ENCODE peak calls at places on chromosomes 4 and X, in four cellular contexts. P is activated T-cell treated with anti-CD3 and anti-CD28 coated beads for 1 hour; I is activated CD4-positive, alpha-beta T cell treated with anti-CD3 and anti-CD28 coated beads, Interleukin-2, amount 50 U/mL, for 24 hours; L is GM04503. M is an unnamed sample.

GRCh38 chr4:55318135-55318534 is 27.9 kb upstream of the SRD5A3 start:
- DNase-seq in P (no peak), I (no peak), L (no peak), M (no peak)

GRCh38 chr4:139455187-139455586 is 1.3 kb downstream of the RAB33B start:
- DNase-seq in P (no peak), I (no peak), L (no peak), M (no peak)

GRCh38 chrX:44244008-44244407 is 99.5 kb downstream of the EFHC2 start:
- DNase-seq in P (no peak), I (no peak), L (no peak), M (no peak)

GRCh38 chrX:135295238-135295943 is 13.9 kb upstream of the ETDC start:
- DNase-seq in P (peak; percentile 39), I (peak; percentile 32), L (no peak), M (peak; percentile 73)

GRCh38 chr4:112189754-112190153 is 41.8 kb upstream of the AP1AR start:
- DNase-seq in P (no peak), I (no peak), L (no peak), M (no peak)

GRCh38 chr4:55736605-55737183 is 82.9 kb upstream of the EXOC1L start:
- DNase-seq in P (no peak), I (no peak), L (no peak), M (no peak)

GRCh38 chr4:85747871-85748491 is 273.0 kb downstream of the ARHGAP24 start:
- DNase-seq in P (no peak), I (no peak), L (no peak), M (peak; percentile 36)

GRCh38 chr4:2258091-2259035 is 3.5 kb downstream of the MXD4 start:
- DNase-seq in P (no peak), I (no peak), L (no peak), M (no peak)

GRCh38 chr4:134756456-134756855 is 554.9 kb upstream of the PABPC4L start:
- DNase-seq in P (no peak), I (no peak), L (no peak), M (no peak)

GRCh38 chr4:10960386-10960785 is 275.8 kb upstream of the CLNK start:
- DNase-seq in P (no peak), I (no peak), L (no peak), M (no peak)

GRCh38 chr4:1288786-1289185 is 905 bp upstream of the MAEA start:
- DNase-seq in P (no peak), I (no peak), L (no peak), M (no peak)

GRCh38 chrX:123085311-123085940 is 98.7 kb upstream of the GRIA3 start:
- DNase-seq in P (no peak), I (no peak), L (no peak), M (peak; percentile 32)

GRCh38 chr4:90126805-90127204 is 389 bp upstream of the CCSER1 start:
- DNase-seq in P (no peak), I (no peak), L (no peak), M (no peak)

GRCh38 chr4:147340111-147340510 is 140.8 kb upstream of the EDNRA start:
- DNase-seq in P (no peak), I (no peak), L (no peak), M (no peak)

GRCh38 chr4:104591505-104591904 is 96.8 kb upstream of the CXXC4 start:
- DNase-seq in P (no peak), I (no peak), L (no peak), M (peak; percentile 84)

GRCh38 chrX:40945366-40945713 is 139.9 kb upstream of the USP9X start:
- DNase-seq in P (no peak), I (no peak), L (no peak), M (no peak)

GRCh38 chrX:19225906-19226305 is 103.6 kb upstream of the ADGRG2 start:
- DNase-seq in P (no peak), I (no peak), L (no peak), M (peak; percentile 39)

GRCh38 chrX:49309401-49309981 is 6.0 kb downstream of the GAGE10 start:
- DNase-seq in P (no peak), I (no peak), L (no peak), M (peak; percentile 51)